ENCODE peak calls at places on chromosome 22, in seven cellular contexts. F, L, V, Q, M, W and T are unnamed samples.
A peak's percentile ranks its signal among the peaks of the same experiment; 100 is the strongest.

GRCh38 chr22:32175751-32176644 is 16.9 kb upstream of the C22orf42 start:
- DNase-seq in W (no peak), M (peak; percentile 80), V (peak; percentile 62), Q (no peak), L (no peak), F (no peak), T (no peak)

GRCh38 chr22:44312766-44313165 is at the start of gene SHISAL1:
- DNase-seq in V (no peak), M (no peak), W (no peak), Q (no peak), F (no peak), L (no peak), T (no peak)

GRCh38 chr22:27990451-27990840 is 71.4 kb upstream of the PITPNB start:
- DNase-seq in Q (no peak), L (no peak), W (no peak), V (no peak), M (no peak), F (no peak), T (no peak)

GRCh38 chr22:23984430-23984829 is 4.5 kb downstream of the GSTT2 start:
- DNase-seq in V (peak; percentile 52), F (no peak), L (no peak), Q (no peak), W (no peak), M (peak; percentile 68), T (no peak)

GRCh38 chr22:31130873-31131272 is 8.1 kb downstream of the INPP5J start:
- DNase-seq in L (no peak), F (no peak), Q (no peak), M (no peak), W (no peak), V (peak; percentile 48), T (peak; percentile 31)

GRCh38 chr22:23237841-23238240 is 57.5 kb downstream of the BCR start:
- DNase-seq in W (no peak), M (no peak), L (no peak), Q (no peak), V (no peak), F (no peak), T (no peak)

GRCh38 chr22:44155115-44155514 is 25.6 kb upstream of the PARVG start:
- DNase-seq in V (no peak), Q (no peak), L (no peak), W (no peak), F (no peak), M (no peak), T (no peak)

GRCh38 chr22:48332438-48333322 is 1495.0 kb downstream of the BRD1 start:
- DNase-seq in V (no peak), F (no peak), W (no peak), Q (no peak), L (no peak), M (no peak), T (no peak)

GRCh38 chr22:49255154-49255553 is 572.5 kb downstream of the BRD1 start:
- DNase-seq in W (no peak), Q (no peak), M (no peak), F (no peak), L (no peak), V (no peak), T (no peak)

GRCh38 chr22:26322179-26322905 is 106.7 kb upstream of the ASPHD2 start:
- DNase-seq in F (no peak), Q (no peak), V (no peak), W (no peak), L (no peak), M (no peak), T (no peak)

GRCh38 chr22:46432164-46433068 is 96.9 kb downstream of the TRMU start:
- DNase-seq in F (no peak), L (no peak), W (no peak), V (no peak), M (peak; percentile 43), Q (peak; percentile 46), T (no peak)

GRCh38 chr22:20904980-20905355 is 12.2 kb upstream of the CRKL start:
- DNase-seq in Q (no peak), V (no peak), F (no peak), L (no peak), M (no peak), W (no peak), T (no peak)
- TF ChIP-seq TAF1 in Q (no peak), V (no peak), F (no peak), L (no peak), M (no peak), W (no peak), T (no peak)

GRCh38 chr22:42763965-42764480 is 43.4 kb upstream of the A4GALT start:
- DNase-seq in F (no peak), W (no peak), Q (no peak), M (no peak), L (no peak), V (no peak), T (no peak)

GRCh38 chr22:42758929-42759629 is 38.4 kb upstream of the A4GALT start:
- DNase-seq in F (no peak), V (no peak), L (no peak), W (no peak), Q (no peak), M (no peak), T (no peak)

GRCh38 chr22:42764895-42765363 is 44.3 kb upstream of the A4GALT start:
- DNase-seq in F (no peak), Q (no peak), W (no peak), V (no peak), L (no peak), M (no peak), T (no peak)

GRCh38 chr22:42757475-42757874 is 36.8 kb upstream of the A4GALT start:
- DNase-seq in L (no peak), W (no peak), V (no peak), F (no peak), M (peak; percentile 62), Q (no peak), T (no peak)

DNA sequence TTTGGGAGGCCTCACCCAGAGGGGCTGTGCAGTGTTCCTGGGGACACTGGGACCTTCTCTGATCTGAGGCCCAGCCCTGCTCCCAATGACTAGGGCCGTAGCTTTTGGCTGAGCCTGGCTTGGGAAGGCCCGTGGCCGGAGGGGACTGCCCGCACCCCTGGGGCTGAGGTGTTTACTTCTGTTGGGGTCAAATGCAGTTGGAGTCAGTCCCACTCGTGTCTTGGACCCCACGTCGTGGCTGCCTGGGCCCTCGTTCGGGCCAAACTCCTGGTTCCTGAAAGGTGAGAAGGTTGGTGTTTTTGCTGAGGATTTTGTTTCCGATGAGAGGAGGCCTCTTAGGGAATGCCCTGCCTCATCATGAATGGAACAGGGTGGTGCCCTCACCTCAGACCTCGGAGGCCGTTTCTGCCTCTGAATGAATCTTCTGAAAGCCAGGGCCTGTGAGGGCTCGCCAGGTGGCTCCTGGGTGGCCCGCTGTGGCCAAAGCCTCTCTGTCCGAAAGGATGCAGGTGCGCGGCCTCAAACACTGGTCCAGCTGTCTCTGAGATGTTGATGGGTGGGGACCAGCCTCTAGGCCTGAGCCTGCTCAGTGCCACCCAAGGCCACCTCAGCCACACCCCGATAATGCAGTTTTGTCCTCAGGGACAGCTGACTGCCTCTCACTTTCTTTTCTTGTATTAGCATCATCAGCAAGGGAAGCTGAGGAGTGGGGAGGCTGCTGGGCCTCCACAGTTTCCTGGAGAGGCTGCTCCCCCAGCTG is 40.3 kb upstream of the A4GALT start:
- DNase-seq in M (no peak), W (no peak), V (no peak), Q (no peak), L (no peak), F (no peak), T (no peak)
- TF ChIP-seq TAF1 in M (no peak), W (no peak), V (no peak), Q (no peak), L (no peak), F (no peak), T (no peak)

DNA sequence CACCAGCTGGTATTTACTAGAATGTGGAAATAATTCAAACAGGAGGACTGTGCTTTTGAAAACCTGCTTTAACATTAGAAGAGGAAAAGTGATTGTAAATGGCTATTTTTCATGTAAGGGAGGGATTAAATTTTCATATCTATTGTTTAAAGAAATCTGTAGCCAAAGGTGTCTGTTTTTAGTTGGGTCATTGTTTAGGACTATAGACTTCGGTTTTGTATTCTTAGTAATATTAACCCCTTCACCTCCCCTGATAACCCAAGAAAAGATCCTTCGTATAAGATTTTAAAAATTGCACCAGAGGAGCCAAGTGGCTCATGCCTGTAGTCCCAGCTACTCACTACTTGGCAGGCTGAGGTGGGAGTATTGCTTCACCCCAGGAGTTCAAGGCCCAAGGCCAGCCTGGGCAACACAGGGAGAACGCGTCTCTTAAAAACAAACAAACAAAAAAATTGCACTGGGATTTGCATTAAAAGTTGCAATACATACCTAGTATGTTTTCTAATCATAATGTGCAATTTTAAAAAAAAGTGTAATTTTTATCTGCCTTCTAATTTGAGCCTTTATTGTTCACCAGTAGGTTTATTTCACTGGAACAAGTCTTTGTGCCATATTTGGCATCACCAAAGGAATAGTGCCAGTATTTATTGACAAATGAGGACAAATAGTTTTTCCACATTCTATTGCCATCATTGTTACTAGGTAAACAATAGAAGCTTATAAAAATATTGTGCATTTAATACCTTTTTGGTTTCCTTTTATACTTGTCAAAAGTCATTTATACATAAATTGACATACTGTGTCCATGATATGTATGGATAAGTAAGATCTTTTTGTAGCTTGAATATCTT is 34.3 kb downstream of the MTMR3 start:
- DNase-seq in F (no peak), W (no peak), Q (no peak), V (no peak), M (no peak), L (no peak), T (peak; percentile 57)
- TF ChIP-seq TAF1 in F (no peak), W (no peak), Q (no peak), V (no peak), M (no peak), L (no peak), T (no peak)

GRCh38 chr22:45425531-45426265 is 12.2 kb downstream of the RIBC2 start:
- DNase-seq in F (no peak), V (no peak), Q (no peak), W (no peak), M (no peak), L (no peak), T (no peak)

GRCh38 chr22:45422237-45422983 is 8.9 kb downstream of the RIBC2 start:
- DNase-seq in F (no peak), L (no peak), M (peak; percentile 41), Q (no peak), W (no peak), V (no peak), T (no peak)

GRCh38 chr22:45425101-45425500 is 11.6 kb downstream of the RIBC2 start:
- DNase-seq in W (no peak), M (no peak), F (no peak), L (no peak), Q (no peak), V (no peak), T (no peak)

GRCh38 chr22:45423524-45423923 is 10.0 kb downstream of the RIBC2 start:
- DNase-seq in W (no peak), Q (no peak), V (no peak), F (no peak), L (no peak), M (peak; percentile 10), T (no peak)

GRCh38 chr22:45424241-45424731 is 10.8 kb downstream of the RIBC2 start:
- DNase-seq in M (no peak), Q (no peak), W (no peak), F (no peak), V (no peak), L (no peak), T (no peak)
- TF ChIP-seq TAF1 in M (no peak), Q (no peak), W (no peak), F (no peak), V (no peak), L (no peak), T (no peak)

GRCh38 chr22:21038405-21038804 is 6.0 kb upstream of the SLC7A4 start:
- DNase-seq in M (no peak), Q (no peak), W (no peak), F (no peak), L (no peak), V (no peak), T (no peak)
- TF ChIP-seq TAF1 in M (no peak), Q (no peak), W (no peak), F (no peak), L (no peak), V (no peak), T (no peak)